ENCODE peak calls at places on chromosomes 7 and 10, in seven cellular contexts. One of them, this sample, is unnamed.

GRCh38 chr7:105173586-105173985 is 159.6 kb downstream of the KMT2E start:
- DNase-seq in caudate nucleus: no peak
- DNase-seq in NCI-H1092: no peak
- DNase-seq in GM23248: no peak
- DNase-seq in mesendoderm: no peak
- DNase-seq in Right ventricle myocardium inferior: no peak
- DNase-seq in stimulated activated CD8-positive, alpha-beta memory T cell treated with anti-CD3 and anti-CD28 coated beads, Interleukin-2, amount 100 ng/mL, for 1 hour: no peak
- DNase-seq in this sample: no peak

GRCh38 chr7:333399-333776 is 43.4 kb downstream of the FOXL3 start:
- DNase-seq in mesendoderm: no peak
- DNase-seq in stimulated activated CD8-positive, alpha-beta memory T cell treated with anti-CD3 and anti-CD28 coated beads, Interleukin-2, amount 100 ng/mL, for 1 hour: no peak
- DNase-seq in caudate nucleus: no peak
- DNase-seq in NCI-H1092: no peak
- DNase-seq in Right ventricle myocardium inferior: peak
- DNase-seq in GM23248: peak
- DNase-seq in this sample: peak

GRCh38 chr10:109977382-109977806 is 30.4 kb upstream of the ADD3 start:
- DNase-seq in GM23248: peak
- DNase-seq in stimulated activated CD8-positive, alpha-beta memory T cell treated with anti-CD3 and anti-CD28 coated beads, Interleukin-2, amount 100 ng/mL, for 1 hour: no peak
- DNase-seq in mesendoderm: no peak
- DNase-seq in caudate nucleus: no peak
- DNase-seq in Right ventricle myocardium inferior: no peak
- DNase-seq in NCI-H1092: no peak
- DNase-seq in this sample: peak

GRCh38 chr7:158016171-158017087 is 571.2 kb downstream of the PTPRN2 start:
- DNase-seq in mesendoderm: peak
- DNase-seq in NCI-H1092: peak
- DNase-seq in GM23248: no peak
- DNase-seq in Right ventricle myocardium inferior: no peak
- DNase-seq in stimulated activated CD8-positive, alpha-beta memory T cell treated with anti-CD3 and anti-CD28 coated beads, Interleukin-2, amount 100 ng/mL, for 1 hour: no peak
- DNase-seq in caudate nucleus: no peak
- DNase-seq in this sample: no peak

GRCh38 chr10:49605177-49605938 is 4.8 kb upstream of the SLC18A3 start:
- DNase-seq in NCI-H1092: peak
- DNase-seq in GM23248: no peak
- DNase-seq in stimulated activated CD8-positive, alpha-beta memory T cell treated with anti-CD3 and anti-CD28 coated beads, Interleukin-2, amount 100 ng/mL, for 1 hour: no peak
- DNase-seq in Right ventricle myocardium inferior: no peak
- DNase-seq in caudate nucleus: no peak
- DNase-seq in mesendoderm: no peak
- DNase-seq in this sample: no peak

GRCh38 chr10:113285291-113285690 is 267.6 kb upstream of the HABP2 start:
- DNase-seq in caudate nucleus: no peak
- DNase-seq in mesendoderm: no peak
- DNase-seq in NCI-H1092: no peak
- DNase-seq in GM23248: peak
- DNase-seq in Right ventricle myocardium inferior: no peak
- DNase-seq in stimulated activated CD8-positive, alpha-beta memory T cell treated with anti-CD3 and anti-CD28 coated beads, Interleukin-2, amount 100 ng/mL, for 1 hour: no peak
- DNase-seq in this sample: no peak

GRCh38 chr10:110209399-110209925 is 2.1 kb downstream of the MXI1 start:
- DNase-seq in NCI-H1092: peak
- DNase-seq in stimulated activated CD8-positive, alpha-beta memory T cell treated with anti-CD3 and anti-CD28 coated beads, Interleukin-2, amount 100 ng/mL, for 1 hour: no peak
- DNase-seq in GM23248: peak
- DNase-seq in caudate nucleus: peak
- DNase-seq in mesendoderm: peak
- DNase-seq in Right ventricle myocardium inferior: peak
- DNase-seq in this sample: no peak

GRCh38 chr7:92835851-92836488 is 403 bp downstream of the CDK6 start:
- DNase-seq in stimulated activated CD8-positive, alpha-beta memory T cell treated with anti-CD3 and anti-CD28 coated beads, Interleukin-2, amount 100 ng/mL, for 1 hour: no peak
- DNase-seq in GM23248: peak
- DNase-seq in caudate nucleus: peak
- DNase-seq in NCI-H1092: no peak
- DNase-seq in mesendoderm: peak
- DNase-seq in Right ventricle myocardium inferior: peak
- DNase-seq in this sample: no peak

GRCh38 chr10:72002354-72003295 is 38.4 kb downstream of the CHST3 start:
- DNase-seq in GM23248: no peak
- DNase-seq in NCI-H1092: no peak
- DNase-seq in caudate nucleus: no peak
- DNase-seq in stimulated activated CD8-positive, alpha-beta memory T cell treated with anti-CD3 and anti-CD28 coated beads, Interleukin-2, amount 100 ng/mL, for 1 hour: no peak
- DNase-seq in Right ventricle myocardium inferior: peak
- DNase-seq in mesendoderm: no peak
- DNase-seq in this sample: no peak

GRCh38 chr10:132704008-132704814 is 81.7 kb downstream of the NKX6-2 start:
- DNase-seq in GM23248: no peak
- DNase-seq in mesendoderm: no peak
- DNase-seq in caudate nucleus: no peak
- DNase-seq in Right ventricle myocardium inferior: no peak
- DNase-seq in NCI-H1092: no peak
- DNase-seq in stimulated activated CD8-positive, alpha-beta memory T cell treated with anti-CD3 and anti-CD28 coated beads, Interleukin-2, amount 100 ng/mL, for 1 hour: no peak
- DNase-seq in this sample: no peak

GRCh38 chr7:71752171-71752935 is 620.4 kb downstream of the GALNT17 start:
- DNase-seq in caudate nucleus: peak
- DNase-seq in NCI-H1092: peak
- DNase-seq in mesendoderm: peak
- DNase-seq in GM23248: peak
- DNase-seq in stimulated activated CD8-positive, alpha-beta memory T cell treated with anti-CD3 and anti-CD28 coated beads, Interleukin-2, amount 100 ng/mL, for 1 hour: no peak
- DNase-seq in Right ventricle myocardium inferior: peak
- DNase-seq in this sample: no peak

GRCh38 chr10:13758302-13758701 is 171.5 kb downstream of the PRPF18 start:
- DNase-seq in caudate nucleus: no peak
- DNase-seq in stimulated activated CD8-positive, alpha-beta memory T cell treated with anti-CD3 and anti-CD28 coated beads, Interleukin-2, amount 100 ng/mL, for 1 hour: no peak
- DNase-seq in Right ventricle myocardium inferior: no peak
- DNase-seq in NCI-H1092: no peak
- DNase-seq in mesendoderm: peak
- DNase-seq in GM23248: peak
- DNase-seq in this sample: peak

GRCh38 chr10:131086094-131086493 is 225.4 kb downstream of the TCERG1L start:
- DNase-seq in Right ventricle myocardium inferior: no peak
- DNase-seq in NCI-H1092: no peak
- DNase-seq in caudate nucleus: no peak
- DNase-seq in stimulated activated CD8-positive, alpha-beta memory T cell treated with anti-CD3 and anti-CD28 coated beads, Interleukin-2, amount 100 ng/mL, for 1 hour: no peak
- DNase-seq in mesendoderm: no peak
- DNase-seq in GM23248: no peak
- DNase-seq in this sample: no peak

GRCh38 chr7:7653568-7654187 is 13.1 kb downstream of the UMAD1 start:
- DNase-seq in GM23248: peak
- DNase-seq in stimulated activated CD8-positive, alpha-beta memory T cell treated with anti-CD3 and anti-CD28 coated beads, Interleukin-2, amount 100 ng/mL, for 1 hour: no peak
- DNase-seq in Right ventricle myocardium inferior: no peak
- DNase-seq in caudate nucleus: no peak
- DNase-seq in mesendoderm: peak
- DNase-seq in NCI-H1092: no peak
- DNase-seq in this sample: no peak

GRCh38 chr7:157499835-157500153 is 163.0 kb downstream of the DNAJB6 start:
- DNase-seq in NCI-H1092: no peak
- DNase-seq in caudate nucleus: no peak
- DNase-seq in stimulated activated CD8-positive, alpha-beta memory T cell treated with anti-CD3 and anti-CD28 coated beads, Interleukin-2, amount 100 ng/mL, for 1 hour: no peak
- DNase-seq in Right ventricle myocardium inferior: no peak
- DNase-seq in mesendoderm: no peak
- DNase-seq in GM23248: no peak
- DNase-seq in this sample: no peak

GRCh38 chr10:30804478-30805055 is 175.0 kb upstream of the LYZL2 start:
- DNase-seq in GM23248: peak
- DNase-seq in NCI-H1092: no peak
- DNase-seq in mesendoderm: no peak
- DNase-seq in stimulated activated CD8-positive, alpha-beta memory T cell treated with anti-CD3 and anti-CD28 coated beads, Interleukin-2, amount 100 ng/mL, for 1 hour: no peak
- DNase-seq in caudate nucleus: no peak
- DNase-seq in Right ventricle myocardium inferior: peak
- DNase-seq in this sample: no peak

GRCh38 chr7:46839651-46840050 is 742.3 kb downstream of the TNS3 start:
- DNase-seq in Right ventricle myocardium inferior: no peak
- DNase-seq in stimulated activated CD8-positive, alpha-beta memory T cell treated with anti-CD3 and anti-CD28 coated beads, Interleukin-2, amount 100 ng/mL, for 1 hour: no peak
- DNase-seq in GM23248: peak
- DNase-seq in mesendoderm: no peak
- DNase-seq in NCI-H1092: no peak
- DNase-seq in caudate nucleus: no peak
- DNase-seq in this sample: no peak

GRCh38 chr10:119616879-119617580 is 20.3 kb upstream of the TIAL1 start:
- DNase-seq in NCI-H1092: no peak
- DNase-seq in Right ventricle myocardium inferior: no peak
- DNase-seq in GM23248: peak
- DNase-seq in mesendoderm: peak
- DNase-seq in stimulated activated CD8-positive, alpha-beta memory T cell treated with anti-CD3 and anti-CD28 coated beads, Interleukin-2, amount 100 ng/mL, for 1 hour: no peak
- DNase-seq in caudate nucleus: no peak
- DNase-seq in this sample: no peak

GRCh38 chr10:97583476-97583875 is 713 bp upstream of the HOGA1 start:
- DNase-seq in NCI-H1092: no peak
- DNase-seq in mesendoderm: no peak
- DNase-seq in Right ventricle myocardium inferior: no peak
- DNase-seq in GM23248: no peak
- DNase-seq in stimulated activated CD8-positive, alpha-beta memory T cell treated with anti-CD3 and anti-CD28 coated beads, Interleukin-2, amount 100 ng/mL, for 1 hour: no peak
- DNase-seq in caudate nucleus: no peak
- DNase-seq in this sample: no peak

GRCh38 chr7:17560966-17561365 is 262.5 kb downstream of the AHR start:
- DNase-seq in Right ventricle myocardium inferior: no peak
- DNase-seq in caudate nucleus: no peak
- DNase-seq in GM23248: no peak
- DNase-seq in NCI-H1092: no peak
- DNase-seq in mesendoderm: no peak
- DNase-seq in stimulated activated CD8-positive, alpha-beta memory T cell treated with anti-CD3 and anti-CD28 coated beads, Interleukin-2, amount 100 ng/mL, for 1 hour: no peak
- DNase-seq in this sample: no peak

GRCh38 chr7:66050990-66051424 is 24.6 kb upstream of the ASL start:
- DNase-seq in GM23248: peak
- DNase-seq in mesendoderm: peak
- DNase-seq in Right ventricle myocardium inferior: no peak
- DNase-seq in NCI-H1092: no peak
- DNase-seq in caudate nucleus: no peak
- DNase-seq in stimulated activated CD8-positive, alpha-beta memory T cell treated with anti-CD3 and anti-CD28 coated beads, Interleukin-2, amount 100 ng/mL, for 1 hour: no peak
- DNase-seq in this sample: peak

GRCh38 chr7:105674200-105675030 is 93.1 kb upstream of the EFCAB10 start:
- DNase-seq in GM23248: no peak
- DNase-seq in caudate nucleus: no peak
- DNase-seq in NCI-H1092: no peak
- DNase-seq in Right ventricle myocardium inferior: no peak
- DNase-seq in stimulated activated CD8-positive, alpha-beta memory T cell treated with anti-CD3 and anti-CD28 coated beads, Interleukin-2, amount 100 ng/mL, for 1 hour: no peak
- DNase-seq in mesendoderm: no peak
- DNase-seq in this sample: no peak